ENCODE peak calls at places on chromosome X, in five cellular contexts. T is HL-60, Q is fibroblast of lung, D is hepatocyte, K is cardiac muscle cell. O is an unnamed sample.

GRCh38 chrX:31508338-31508737 is 436.5 kb upstream of the FTHL17 start:
- DNase-seq in T (no peak), Q (peak; percentile 82), D (peak; percentile 6), K (peak; percentile 29), O (no peak)

GRCh38 chrX:135931644-135932487 is 38.4 kb downstream of the SAGE1 start:
- DNase-seq in T (no peak), Q (peak; percentile 20), D (peak; percentile 57), K (peak; percentile 59), O (peak; percentile 44)

GRCh38 chrX:136214551-136214950 is 36.6 kb downstream of the MAP7D3 start:
- DNase-seq in T (no peak), Q (peak; percentile 89), D (peak; percentile 19), K (no peak), O (no peak)

GRCh38 chrX:97691901-97692455 is 808.3 kb downstream of the RPA4 start:
- DNase-seq in T (no peak), Q (no peak), D (no peak), K (no peak), O (no peak)

GRCh38 chrX:94676285-94676684 is 1002.3 kb downstream of the FAM133A start:
- DNase-seq in T (no peak), Q (no peak), D (no peak), K (no peak), O (no peak)

GRCh38 chrX:132741706-132742105 is 216.7 kb downstream of the HS6ST2 start:
- DNase-seq in T (no peak), Q (peak; percentile 15), D (no peak), K (no peak), O (no peak)

GRCh38 chrX:132737743-132738142 is 220.7 kb downstream of the HS6ST2 start:
- DNase-seq in T (no peak), Q (no peak), D (no peak), K (no peak), O (peak; percentile 39)

GRCh38 chrX:154082396-154083133 is 15.0 kb downstream of the MECP2 start:
- DNase-seq in T (no peak), Q (peak; percentile 65), D (peak; percentile 29), K (no peak), O (no peak)

GRCh38 chrX:110418857-110419249 is 60.2 kb downstream of the RTL9 start:
- DNase-seq in T (no peak), Q (peak; percentile 78), D (peak; percentile 58), K (no peak), O (no peak)

GRCh38 chrX:56600141-56600540 is 36.7 kb downstream of the UBQLN2 start:
- DNase-seq in T (peak; percentile 16), Q (peak; percentile 5), D (no peak), K (no peak), O (no peak)

GRCh38 chrX:21800344-21800770 is 39.1 kb upstream of the MBTPS2 start:
- DNase-seq in T (no peak), Q (peak; percentile 45), D (no peak), K (no peak), O (no peak)

GRCh38 chrX:55702611-55703010 is 14.9 kb upstream of the RRAGB start:
- DNase-seq in T (no peak), Q (no peak), D (no peak), K (no peak), O (no peak)

GRCh38 chrX:115966920-115967319 is 203.6 kb upstream of the AGTR2 start:
- DNase-seq in T (no peak), Q (peak; percentile 2), D (no peak), K (peak; percentile 44), O (no peak)

GRCh38 chrX:38494239-38494823 is 67.0 kb upstream of the TSPAN7 start:
- DNase-seq in T (no peak), Q (no peak), D (no peak), K (no peak), O (no peak)

GRCh38 chrX:16469870-16470269 is 180.1 kb upstream of the S100G start:
- DNase-seq in T (no peak), Q (no peak), D (no peak), K (no peak), O (no peak)

GRCh38 chrX:17500145-17500579 is 125.2 kb downstream of the NHS start:
- DNase-seq in T (no peak), Q (peak; percentile 88), D (peak; percentile 44), K (no peak), O (no peak)

GRCh38 chrX:108199691-108200090 is 108.1 kb downstream of the ATG4A start:
- DNase-seq in T (no peak), Q (peak; percentile 15), D (peak; percentile 62), K (peak; percentile 61), O (no peak)

GRCh38 chrX:131792356-131792749 is 230.7 kb upstream of the STK26 start:
- DNase-seq in T (no peak), Q (peak; percentile 83), D (no peak), K (no peak), O (no peak)

GRCh38 chrX:3788494-3789233 is 75.2 kb upstream of the PRKX start:
- DNase-seq in T (no peak), Q (no peak), D (peak; percentile 10), K (no peak), O (no peak)

GRCh38 chrX:133171962-133172708 is 46.0 kb downstream of the TFDP3 start:
- DNase-seq in T (no peak), Q (no peak), D (peak; percentile 40), K (peak; percentile 41), O (no peak)

GRCh38 chrX:24145340-24146186 is 4.0 kb upstream of the ZFX start:
- DNase-seq in T (no peak), Q (peak; percentile 83), D (no peak), K (no peak), O (no peak)
- H3K27ac ChIP-seq in T (peak overlapping the region; percentile 53), Q (no peak overlapping the region), D (peak overlapping the region; percentile 100), K (peak overlapping the region; percentile 75), O (peak overlapping the region; percentile 95)

DNA sequence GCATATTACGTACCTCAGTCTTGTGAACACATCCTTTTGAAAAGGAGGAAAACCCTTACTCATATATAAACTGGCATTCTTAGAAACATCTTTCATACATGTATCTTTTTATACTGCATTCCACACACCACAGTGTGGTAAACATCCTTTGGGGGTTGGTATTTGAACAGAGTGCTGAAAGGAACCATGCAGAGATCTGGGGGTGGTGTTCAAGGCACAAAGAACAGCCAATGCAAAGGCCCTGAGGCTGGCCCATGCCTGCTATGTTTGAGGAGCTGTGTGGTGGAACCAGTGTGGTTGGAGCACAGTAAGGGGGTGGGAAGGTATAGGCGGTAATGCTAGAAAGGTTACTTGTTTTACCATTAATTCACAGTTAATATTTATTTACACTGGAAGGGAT is 2.0 kb downstream of the ELK1 start:
- DNase-seq in T (no peak), Q (peak; percentile 22), D (no peak), K (no peak), O (no peak)
- H3K4me3 ChIP-seq in T (no peak overlapping the region), Q (peak overlapping the region; percentile 77), D (no peak overlapping the region), K (no peak overlapping the region), O (no peak overlapping the region)

GRCh38 chrX:134443461-134443860 is 16.5 kb upstream of the HPRT1 start:
- DNase-seq in T (no peak), Q (no peak), D (no peak), K (no peak), O (no peak)
- H3K27ac ChIP-seq in T (no peak overlapping the region), Q (no peak overlapping the region), D (no peak overlapping the region), K (no peak overlapping the region), O (no peak overlapping the region)

GRCh38 chrX:129932792-129933321 is 26.9 kb downstream of the UTP14A start:
- DNase-seq in T (no peak), Q (no peak), D (peak; percentile 22), K (no peak), O (peak; percentile 48)
- H3K4me3 ChIP-seq in T (peak overlapping the region; percentile 51), Q (peak overlapping the region; percentile 42), D (no peak overlapping the region), K (peak overlapping the region; percentile 52), O (peak overlapping the region; percentile 48)